ENCODE peak calls at places on chromosomes 12 and 14, in seven cellular contexts. X is activated CD4-positive, alpha-beta T cell treated with anti-CD3 and anti-CD28 coated beads, Interleukin-2, amount 10 ng/mL, durations not matched to agents 7 days and 5 days; F is glutamatergic neuron; D is nucleus accumbens; U is caudate nucleus; I is psoas muscle; A is thoracic aorta. S is an unnamed sample.

GRCh38 chr12:44667461-44667860 is 208.7 kb downstream of the NELL2 start:
- DNase-seq in D (no peak), F (no peak), U (no peak), I (no peak), X (no peak), A (no peak), S (no peak)

GRCh38 chr14:105240811-105241576 is 7.3 kb upstream of the BTBD6 start:
- DNase-seq in F (no peak), D (no peak), U (no peak), I (no peak), X (no peak), A (no peak), S (no peak)

GRCh38 chr12:23098110-23099049 is 473.4 kb downstream of the ETNK1 start:
- DNase-seq in I (no peak), D (no peak), F (no peak), A (no peak), X (no peak), U (no peak), S (no peak)

GRCh38 chr14:32022938-32023466 is 54.1 kb upstream of the ARHGAP5 start:
- DNase-seq in X (no peak), F (no peak), U (no peak), D (no peak), I (no peak), A (no peak), S (no peak)

GRCh38 chr12:113299619-113300237 is 35.2 kb downstream of the SLC8B1 start:
- DNase-seq in U (no peak), F (no peak), D (peak), X (no peak), A (peak), I (peak), S (peak)

GRCh38 chr12:63037721-63038120 is 102.8 kb upstream of the PPM1H start:
- DNase-seq in F (no peak), D (no peak), A (no peak), I (no peak), X (no peak), U (no peak), S (no peak)

GRCh38 chr14:64696355-64696844 is 7.8 kb upstream of the PLEKHG3 start:
- DNase-seq in U (no peak), D (no peak), X (peak), I (no peak), F (no peak), A (no peak), S (no peak)

GRCh38 chr12:106360400-106360994 is 2.9 kb downstream of the POLR3B start:
- DNase-seq in I (no peak), X (no peak), A (no peak), U (no peak), F (no peak), D (no peak), S (no peak)

GRCh38 chr14:55382483-55382882 is 29.1 kb downstream of the ATG14 start:
- DNase-seq in I (no peak), U (no peak), D (no peak), A (no peak), X (no peak), F (no peak), S (peak)

GRCh38 chr14:78767436-78767835 is 597.3 kb downstream of the NRXN3 start:
- DNase-seq in A (no peak), F (no peak), X (no peak), I (no peak), D (no peak), U (no peak), S (no peak)

S was measured in Daoy.